ENCODE peak calls at places on chromosomes 2 and 18, in six cellular contexts. Y, N, A, E, S and D are unnamed samples.

GRCh38 chr18:7232218-7232617 is 1.3 kb downstream of the LRRC30 start:
- DNase-seq in A (no peak), Y (no peak), E (no peak), S (no peak), N (no peak), D (no peak)

GRCh38 chr2:79005211-79005610 is 20.3 kb upstream of the REG3G start:
- DNase-seq in N (no peak), A (no peak), S (no peak), Y (no peak), E (no peak), D (no peak)

GRCh38 chr2:232919151-232919550 is 49.1 kb downstream of the SNORC start:
- DNase-seq in A (no peak), Y (no peak), N (no peak), E (no peak), S (no peak), D (no peak)

GRCh38 chr2:75241696-75242095 is 42.4 kb upstream of the TACR1 start:
- DNase-seq in N (no peak), S (no peak), E (peak), Y (peak), A (no peak), D (no peak)

GRCh38 chr2:33395660-33396249 is 80.7 kb upstream of the RASGRP3 start:
- DNase-seq in Y (peak), A (no peak), N (no peak), E (peak), S (no peak), D (peak)

GRCh38 chr2:210230518-210230917 is 5.3 kb upstream of the ACADL start:
- DNase-seq in N (no peak), E (no peak), Y (peak), A (no peak), S (no peak), D (no peak)

GRCh38 chr2:239596298-239596697 is 195.5 kb upstream of the HDAC4 start:
- DNase-seq in E (no peak), Y (no peak), N (no peak), S (no peak), A (no peak), D (no peak)

GRCh38 chr2:239002960-239003932 is 155.4 kb downstream of the TWIST2 start:
- DNase-seq in A (no peak), Y (no peak), N (no peak), S (no peak), E (peak), D (no peak)

GRCh38 chr2:179355881-179356280 is 91.2 kb upstream of the SESTD1 start:
- DNase-seq in Y (no peak), E (peak), A (no peak), N (no peak), S (no peak), D (no peak)

GRCh38 chr2:131148426-131148825 is 43.3 kb downstream of the PLEKHB2 start:
- DNase-seq in Y (no peak), N (no peak), E (no peak), S (no peak), A (no peak), D (no peak)

GRCh38 chr18:2697184-2697583 is 41.7 kb downstream of the SMCHD1 start:
- DNase-seq in S (no peak), E (no peak), A (no peak), Y (no peak), N (no peak), D (no peak)

GRCh38 chr2:161028581-161028980 is 131.6 kb upstream of the TANK start:
- DNase-seq in A (no peak), Y (no peak), E (no peak), N (no peak), S (no peak), D (no peak)

GRCh38 chr2:233065954-233066470 is 5.9 kb downstream of the INPP5D start:
- DNase-seq in N (no peak), S (no peak), A (no peak), E (no peak), Y (no peak), D (no peak)

GRCh38 chr2:45607701-45608100 is 3.4 kb downstream of the SRBD1 start:
- DNase-seq in S (no peak), Y (peak), A (no peak), N (no peak), E (peak), D (no peak)

GRCh38 chr2:15941483-15941853 is 1.1 kb downstream of the MYCN start:
- DNase-seq in E (no peak), N (no peak), A (no peak), Y (peak), S (no peak), D (no peak)

GRCh38 chr2:191552036-191552435 is 125.9 kb upstream of the NABP1 start:
- DNase-seq in S (no peak), Y (no peak), E (no peak), A (no peak), N (no peak), D (no peak)

GRCh38 chr18:75083131-75083530 is 125.8 kb downstream of the PTGR3 start:
- DNase-seq in Y (no peak), A (no peak), E (no peak), S (no peak), N (no peak), D (no peak)

DNA sequence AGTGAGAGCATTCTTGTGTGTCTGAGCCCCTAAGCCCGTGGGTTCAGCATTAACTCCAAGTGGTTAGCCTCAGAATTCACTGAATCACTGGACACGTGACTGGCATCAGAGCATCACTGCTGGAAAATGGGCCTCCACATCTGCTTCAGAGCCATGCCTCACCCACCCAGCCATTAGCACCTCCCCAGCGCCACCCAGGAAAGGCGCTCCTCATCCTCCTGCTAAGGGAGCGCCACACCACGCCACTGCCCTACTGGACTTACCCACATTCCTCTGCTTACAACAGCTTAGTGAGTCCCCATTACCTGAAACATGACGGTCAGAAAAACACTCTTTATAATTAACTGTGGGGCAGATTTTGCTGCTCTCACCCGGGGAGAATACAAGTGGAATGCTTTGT is 442.6 kb upstream of the MYT1L start:
- DNase-seq in N (no peak), S (no peak), Y (no peak), A (no peak), E (no peak), D (no peak)
- H3K4me3 ChIP-seq in N (no peak), S (no peak), Y (no peak), A (no peak), E (no peak), D (no peak)

DNA sequence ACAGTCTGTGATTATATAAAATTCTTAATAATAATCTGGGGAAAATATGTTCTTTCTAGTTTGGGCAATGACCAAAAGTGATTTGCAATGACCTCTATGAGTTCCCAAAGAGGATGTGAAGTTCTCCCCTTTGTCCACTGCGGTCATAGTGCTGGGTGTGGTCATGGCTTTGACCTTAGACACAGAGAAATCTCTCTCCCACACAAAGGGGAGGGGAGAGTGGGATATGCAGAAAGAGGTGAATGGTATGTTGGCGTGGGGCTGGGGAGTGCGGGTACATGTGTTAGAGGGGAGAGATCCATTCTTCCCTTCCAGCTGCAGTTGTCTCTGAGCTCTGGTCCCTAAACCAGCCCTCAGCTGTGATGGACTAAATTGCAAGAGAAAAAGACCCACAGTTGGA is 175.4 kb downstream of the EN1 start:
- DNase-seq in A (no peak), E (no peak), N (no peak), Y (no peak), S (no peak), D (no peak)
- TF ChIP-seq CTCF in A (no peak), E (no peak), N (no peak), Y (no peak), S (no peak), D (no peak)

DNA sequence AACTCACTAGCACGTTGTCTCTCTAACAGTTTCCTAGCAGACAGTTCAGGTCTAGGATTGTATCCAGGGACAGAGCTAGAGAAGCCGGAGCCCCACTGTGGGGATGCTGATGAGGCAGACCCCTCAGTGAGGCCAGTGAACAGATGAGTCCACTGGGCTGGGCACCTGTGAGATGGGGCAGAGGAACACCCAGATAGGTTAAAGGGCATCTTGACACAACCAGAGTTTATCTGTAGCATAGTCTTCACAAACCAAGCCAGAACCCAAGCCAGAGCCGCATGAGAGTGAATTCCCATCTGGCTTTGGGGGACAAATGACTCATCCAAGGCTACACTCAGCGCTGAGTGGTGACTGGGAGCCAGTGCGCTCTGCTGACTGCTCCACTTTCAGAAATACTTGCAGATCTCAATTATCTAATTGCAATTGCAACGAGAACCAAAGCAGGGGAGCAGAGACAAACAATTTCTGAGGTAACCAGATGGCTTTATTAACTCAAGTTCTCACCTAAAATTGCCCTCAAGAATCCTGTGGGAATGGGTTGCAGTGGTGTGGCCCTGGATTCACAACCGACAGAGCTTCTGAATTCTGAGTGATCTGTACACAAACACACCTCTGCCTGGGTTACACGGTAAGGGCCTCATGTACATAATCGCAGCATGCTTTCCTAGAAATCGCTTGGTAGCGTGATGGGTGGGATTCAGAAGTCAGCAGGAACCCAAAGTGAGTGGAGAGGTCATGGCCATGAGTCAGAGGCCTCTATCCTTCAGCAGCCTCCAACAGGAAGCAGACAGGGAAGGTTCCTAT is 48.7 kb upstream of the MSH2 start:
- DNase-seq in E (peak), A (no peak), N (no peak), Y (no peak), S (no peak), D (no peak)
- H3K4me3 ChIP-seq in E (no peak), A (no peak), N (no peak), Y (no peak), S (no peak), D (no peak)

GRCh38 chr2:125364181-125364806 is 1291.7 kb upstream of the GYPC start:
- DNase-seq in A (no peak), S (no peak), Y (no peak), E (no peak), N (no peak), D (no peak)
- TF ChIP-seq CTCF in A (no peak), S (no peak), Y (no peak), E (no peak), N (no peak), D (peak)